ENCODE peak calls at places on chromosomes 6 and 20, in ten cellular contexts. X is GM23248; M is stimulated activated CD8-positive, alpha-beta memory T cell treated with anti-CD3 and anti-CD28 coated beads, Interleukin-15, amount 100 ng/mL, for 24 hours; Z is IMR-90; C is NCI-H1105; P is GM20000; B is GM10248; G is progenitor cell of endocrine pancreas; L is GM03348; J is KG1. Y is an unnamed sample.

GRCh38 chr6:14382381-14383236 is 265.0 kb downstream of the CD83 start:
- DNase-seq in G (no peak), C (no peak), B (no peak), X (no peak), Z (no peak), J (peak), M (no peak), L (no peak), P (no peak), Y (no peak)

GRCh38 chr20:44069203-44069931 is 117.6 kb downstream of the JPH2 start:
- DNase-seq in G (no peak), P (peak), B (peak), M (no peak), L (no peak), C (no peak), J (peak), X (no peak), Z (no peak), Y (peak)

GRCh38 chr6:35496036-35496850 is 636 bp downstream of the TEAD3 start:
- DNase-seq in M (no peak), C (no peak), P (no peak), B (no peak), X (peak), L (peak), G (peak), J (no peak), Z (no peak), Y (peak)

GRCh38 chr6:119484598-119484997 is 135.0 kb upstream of the MAN1A1 start:
- DNase-seq in M (no peak), B (no peak), Z (peak), J (no peak), X (peak), P (no peak), C (no peak), G (no peak), L (peak), Y (peak)

GRCh38 chr6:16670183-16670582 is 91.1 kb downstream of the ATXN1 start:
- DNase-seq in M (no peak), Z (no peak), C (no peak), J (no peak), P (no peak), G (no peak), X (no peak), L (no peak), B (no peak), Y (peak)

GRCh38 chr6:52388790-52389189 is 26.8 kb downstream of the PAQR8 start:
- DNase-seq in G (no peak), C (no peak), X (no peak), M (no peak), B (no peak), J (no peak), L (no peak), Z (no peak), P (no peak), Y (no peak)

GRCh38 chr6:46989384-46989783 is 52.7 kb downstream of the ADGRF1 start:
- DNase-seq in X (no peak), P (no peak), B (no peak), Z (no peak), M (no peak), C (no peak), G (no peak), L (no peak), J (no peak), Y (no peak)

GRCh38 chr6:53833147-53833546 is 38.3 kb downstream of the LRRC1 start:
- DNase-seq in G (no peak), Z (no peak), J (no peak), P (no peak), L (no peak), X (peak), M (no peak), C (no peak), B (no peak), Y (no peak)

GRCh38 chr20:44886276-44886671 is 769 bp downstream of the YWHAB start:
- DNase-seq in G (no peak), C (no peak), Z (no peak), M (no peak), L (no peak), J (no peak), B (no peak), X (peak), P (no peak), Y (no peak)

GRCh38 chr20:36820928-36821327 is 47.4 kb upstream of the DSN1 start:
- DNase-seq in G (no peak), C (no peak), X (no peak), P (no peak), B (no peak), M (no peak), Z (peak), J (no peak), L (no peak), Y (no peak)

GRCh38 chr6:87541041-87541440 is 48.7 kb downstream of the RARS2 start:
- DNase-seq in P (no peak), L (no peak), B (no peak), C (no peak), Z (no peak), J (no peak), M (no peak), X (no peak), G (no peak), Y (no peak)

GRCh38 chr6:5541751-5542432 is 280.6 kb downstream of the FARS2 start:
- DNase-seq in G (no peak), L (no peak), Z (peak), C (no peak), P (no peak), J (no peak), B (no peak), X (peak), M (no peak), Y (peak)

GRCh38 chr20:44961024-44961866 is 1.0 kb upstream of the TOMM34 start:
- DNase-seq in L (no peak), P (no peak), Z (peak), G (no peak), C (no peak), J (no peak), M (no peak), X (no peak), B (no peak), Y (no peak)

GRCh38 chr20:21609221-21609620 is 95.4 kb upstream of the NKX2-2 start:
- DNase-seq in M (no peak), G (no peak), J (no peak), Z (no peak), C (no peak), P (no peak), X (peak), L (peak), B (no peak), Y (peak)

GRCh38 chr6:34360556-34360955 is 31.9 kb downstream of the NUDT3 start:
- DNase-seq in C (no peak), L (peak), B (no peak), X (peak), M (no peak), J (no peak), Z (peak), P (no peak), G (no peak), Y (no peak)

GRCh38 chr6:54737247-54737646 is 109.3 kb upstream of the FAM83B start:
- DNase-seq in X (peak), Z (no peak), L (peak), J (no peak), P (peak), C (no peak), B (peak), G (no peak), M (no peak), Y (peak)

GRCh38 chr20:44761423-44761822 is 15.8 kb downstream of the KCNK15 start:
- DNase-seq in M (no peak), L (no peak), J (no peak), G (no peak), Z (no peak), P (no peak), X (peak), B (no peak), C (no peak), Y (peak)

GRCh38 chr20:58852559-58853271 is at the start of gene GNAS:
- DNase-seq in B (peak), J (no peak), G (peak), P (peak), C (no peak), L (peak), Z (peak), M (no peak), X (peak), Y (peak)

GRCh38 chr6:46014511-46015118 is 1.0 kb downstream of the CLIC5 start:
- DNase-seq in L (no peak), C (no peak), X (no peak), B (no peak), Z (no peak), J (no peak), M (no peak), G (peak), P (peak), Y (peak)

GRCh38 chr6:8446391-8446790 is 11.0 kb upstream of the SLC35B3 start:
- DNase-seq in B (no peak), X (no peak), M (no peak), Z (no peak), L (no peak), J (no peak), P (no peak), C (no peak), G (no peak), Y (no peak)

GRCh38 chr20:5933802-5934436 is 16.4 kb downstream of the TRMT6 start:
- DNase-seq in C (no peak), X (no peak), B (peak), P (peak), G (no peak), M (no peak), J (no peak), Z (no peak), L (no peak), Y (no peak)

GRCh38 chr6:159852877-159853276 is 37.9 kb upstream of the MAS1 start:
- DNase-seq in X (peak), P (peak), L (peak), G (no peak), C (no peak), B (no peak), M (no peak), Z (no peak), J (no peak), Y (no peak)

GRCh38 chr20:34300809-34301586 is 2.2 kb downstream of the AHCY start:
- DNase-seq in G (no peak), J (no peak), X (peak), P (no peak), M (no peak), Z (no peak), B (no peak), L (peak), C (no peak), Y (no peak)

GRCh38 chr6:3773696-3774298 is 22.3 kb upstream of the PXDC1 start:
- DNase-seq in L (peak), C (no peak), B (no peak), P (no peak), M (no peak), X (peak), J (no peak), G (no peak), Z (no peak), Y (no peak)

GRCh38 chr6:81788748-81789147 is 36.3 kb upstream of the TENT5A start:
- DNase-seq in P (no peak), L (no peak), X (no peak), C (no peak), Z (no peak), B (no peak), M (no peak), J (no peak), G (no peak), Y (no peak)

GRCh38 chr6:52136055-52136454 is 48.6 kb upstream of the PKHD1 start:
- DNase-seq in P (no peak), Z (no peak), J (no peak), B (no peak), C (no peak), G (no peak), X (no peak), L (no peak), M (no peak), Y (no peak)

GRCh38 chr6:85321926-85322325 is 128.0 kb upstream of the NT5E start:
- DNase-seq in L (no peak), P (no peak), Z (no peak), B (no peak), X (no peak), M (no peak), C (no peak), G (no peak), J (no peak), Y (no peak)

GRCh38 chr6:22302828-22303227 is 6.0 kb upstream of the PRL start:
- DNase-seq in X (peak), B (no peak), M (no peak), L (no peak), Z (no peak), C (no peak), J (no peak), P (no peak), G (no peak), Y (no peak)

GRCh38 chr20:62537649-62538292 is 62.0 kb upstream of the GATA5 start:
- DNase-seq in M (no peak), Z (no peak), C (no peak), P (no peak), L (no peak), X (no peak), J (no peak), B (no peak), G (no peak), Y (no peak)

GRCh38 chr6:3977875-3978711 is 100.8 kb downstream of the FAM217A start:
- DNase-seq in M (no peak), L (peak), B (peak), Z (peak), C (no peak), P (peak), X (peak), J (peak), G (no peak), Y (peak)

GRCh38 chr6:35590622-35591066 is 77.9 kb upstream of the TULP1 start:
- DNase-seq in M (no peak), Z (no peak), J (no peak), X (no peak), B (no peak), G (no peak), P (no peak), L (no peak), C (no peak), Y (no peak)

GRCh38 chr6:57261896-57262295 is 39.8 kb upstream of the RAB23 start:
- DNase-seq in L (peak), P (no peak), G (no peak), C (no peak), B (no peak), X (peak), M (no peak), Z (no peak), J (no peak), Y (no peak)

GRCh38 chr6:63509652-63510352 is 62.5 kb upstream of the LOC128125822 start:
- DNase-seq in L (peak), X (peak), G (no peak), M (no peak), Z (peak), C (no peak), P (no peak), B (no peak), J (no peak), Y (no peak)

GRCh38 chr6:83430606-83431544 is at the start of gene ME1:
- DNase-seq in P (peak), X (peak), C (no peak), L (peak), M (no peak), G (peak), B (peak), Z (peak), J (no peak), Y (peak)

GRCh38 chr6:100463685-100464161 is 998 bp downstream of the SIM1 start:
- DNase-seq in M (no peak), B (no peak), G (no peak), X (no peak), Z (no peak), L (peak), J (no peak), C (no peak), P (no peak), Y (no peak)

GRCh38 chr6:45566882-45567281 is 189.1 kb upstream of the SUPT3H start:
- DNase-seq in X (peak), L (no peak), Z (peak), G (peak), B (no peak), J (no peak), P (no peak), M (no peak), C (no peak), Y (peak)

GRCh38 chr20:53736122-53736756 is 142.6 kb upstream of the ZNF217 start:
- DNase-seq in P (no peak), G (no peak), L (no peak), Z (no peak), M (no peak), C (peak), J (no peak), X (peak), B (no peak), Y (peak)

GRCh38 chr6:62441182-62441581 is 155.2 kb upstream of the KHDRBS2 start:
- DNase-seq in C (no peak), B (no peak), M (no peak), L (no peak), Z (no peak), J (no peak), X (no peak), G (no peak), P (no peak), Y (no peak)

GRCh38 chr6:108968746-108969316 is 120.6 kb downstream of the ARMC2 start:
- DNase-seq in P (no peak), Z (no peak), G (no peak), J (no peak), B (no peak), L (no peak), C (no peak), X (no peak), M (no peak), Y (no peak)

GRCh38 chr20:61560361-61560853 is 308.3 kb downstream of the CDH4 start:
- DNase-seq in M (no peak), G (no peak), P (no peak), Z (peak), L (peak), X (peak), J (no peak), C (no peak), B (no peak), Y (peak)

Y was measured in islet precursor cell.